ENCODE peak calls at places on chromosomes 16 and 17, in nine cellular contexts. One of them, this sample, is unnamed.
A peak's percentile ranks its signal among the peaks of the same experiment; 100 is the strongest.

GRCh38 chr17:80374732-80375118 is 40.2 kb upstream of the ENDOV start:
- DNase-seq in CD4-positive, CD25-positive, alpha-beta regulatory T cell: no peak
- DNase-seq in colonic mucosa: no peak
- DNase-seq in lung: no peak
- DNase-seq in heart left ventricle: no peak
- DNase-seq in body of pancreas: no peak
- DNase-seq in HCT116: no peak
- DNase-seq in pancreas: no peak
- DNase-seq in left ventricle myocardium inferior: no peak
- DNase-seq in this sample: no peak

GRCh38 chr17:80836971-80837481 is 154.6 kb upstream of the CHMP6 start:
- DNase-seq in colonic mucosa: no peak
- DNase-seq in lung: no peak
- DNase-seq in body of pancreas: no peak
- DNase-seq in CD4-positive, CD25-positive, alpha-beta regulatory T cell: no peak
- DNase-seq in HCT116: no peak
- DNase-seq in pancreas: no peak
- DNase-seq in heart left ventricle: no peak
- DNase-seq in left ventricle myocardium inferior: no peak
- DNase-seq in this sample: no peak

GRCh38 chr17:2571523-2572303 is 21.7 kb upstream of the PAFAH1B1 start:
- DNase-seq in pancreas: no peak
- DNase-seq in lung: no peak
- DNase-seq in heart left ventricle: no peak
- DNase-seq in CD4-positive, CD25-positive, alpha-beta regulatory T cell: no peak
- DNase-seq in colonic mucosa: no peak
- DNase-seq in HCT116: no peak
- DNase-seq in left ventricle myocardium inferior: no peak
- DNase-seq in body of pancreas: no peak
- DNase-seq in this sample: no peak

GRCh38 chr17:50045154-50045553 is 10.8 kb upstream of the ITGA3 start:
- DNase-seq in heart left ventricle: no peak
- DNase-seq in CD4-positive, CD25-positive, alpha-beta regulatory T cell: no peak
- DNase-seq in body of pancreas: peak; percentile 56
- DNase-seq in left ventricle myocardium inferior: no peak
- DNase-seq in lung: no peak
- DNase-seq in colonic mucosa: no peak
- DNase-seq in pancreas: no peak
- DNase-seq in HCT116: no peak
- DNase-seq in this sample: peak; percentile 65

GRCh38 chr17:2710075-2710803 is 1.3 kb downstream of the CLUH start:
- DNase-seq in lung: no peak
- DNase-seq in colonic mucosa: no peak
- DNase-seq in heart left ventricle: no peak
- DNase-seq in left ventricle myocardium inferior: no peak
- DNase-seq in HCT116: no peak
- DNase-seq in CD4-positive, CD25-positive, alpha-beta regulatory T cell: no peak
- DNase-seq in body of pancreas: peak; percentile 45
- DNase-seq in pancreas: peak; percentile 44
- DNase-seq in this sample: no peak

GRCh38 chr17:37570527-37571093 is 38.6 kb downstream of the SYNRG start:
- DNase-seq in pancreas: peak; percentile 47
- DNase-seq in HCT116: peak; percentile 34
- DNase-seq in body of pancreas: peak; percentile 52
- DNase-seq in colonic mucosa: peak; percentile 59
- DNase-seq in left ventricle myocardium inferior: peak; percentile 25
- DNase-seq in heart left ventricle: peak; percentile 25
- DNase-seq in lung: peak; percentile 39
- DNase-seq in CD4-positive, CD25-positive, alpha-beta regulatory T cell: no peak
- DNase-seq in this sample: peak; percentile 69

GRCh38 chr17:17171991-17172939 is 33.9 kb downstream of the PLD6 start:
- DNase-seq in heart left ventricle: peak; percentile 75
- DNase-seq in colonic mucosa: no peak
- DNase-seq in CD4-positive, CD25-positive, alpha-beta regulatory T cell: no peak
- DNase-seq in left ventricle myocardium inferior: peak; percentile 66
- DNase-seq in HCT116: no peak
- DNase-seq in lung: no peak
- DNase-seq in body of pancreas: no peak
- DNase-seq in pancreas: no peak
- DNase-seq in this sample: no peak

GRCh38 chr16:75922250-75922649 is 196.0 kb upstream of the CPHXL start:
- DNase-seq in CD4-positive, CD25-positive, alpha-beta regulatory T cell: no peak
- DNase-seq in body of pancreas: no peak
- DNase-seq in pancreas: no peak
- DNase-seq in colonic mucosa: no peak
- DNase-seq in HCT116: no peak
- DNase-seq in lung: no peak
- DNase-seq in heart left ventricle: no peak
- DNase-seq in left ventricle myocardium inferior: no peak
- DNase-seq in this sample: no peak

GRCh38 chr16:89971495-89972243 is 23.1 kb downstream of the DEF8 start:
- DNase-seq in pancreas: peak; percentile 49
- DNase-seq in HCT116: no peak
- DNase-seq in lung: no peak
- DNase-seq in left ventricle myocardium inferior: no peak
- DNase-seq in body of pancreas: no peak
- DNase-seq in heart left ventricle: no peak
- DNase-seq in colonic mucosa: no peak
- DNase-seq in CD4-positive, CD25-positive, alpha-beta regulatory T cell: no peak
- DNase-seq in this sample: peak; percentile 53

GRCh38 chr16:15033309-15033707 is 22.6 kb downstream of the NTAN1 start:
- DNase-seq in pancreas: no peak
- DNase-seq in body of pancreas: no peak
- DNase-seq in lung: no peak
- DNase-seq in HCT116: no peak
- DNase-seq in heart left ventricle: peak; percentile 82
- DNase-seq in colonic mucosa: no peak
- DNase-seq in left ventricle myocardium inferior: peak; percentile 77
- DNase-seq in CD4-positive, CD25-positive, alpha-beta regulatory T cell: no peak
- DNase-seq in this sample: no peak

GRCh38 chr16:52191533-52192134 is 355.3 kb downstream of the TOX3 start:
- DNase-seq in body of pancreas: peak; percentile 72
- DNase-seq in lung: peak; percentile 68
- DNase-seq in CD4-positive, CD25-positive, alpha-beta regulatory T cell: peak; percentile 30
- DNase-seq in left ventricle myocardium inferior: peak; percentile 23
- DNase-seq in pancreas: peak; percentile 61
- DNase-seq in colonic mucosa: peak; percentile 78
- DNase-seq in HCT116: peak; percentile 29
- DNase-seq in heart left ventricle: peak; percentile 23
- DNase-seq in this sample: peak; percentile 38

GRCh38 chr17:14389656-14390055 is 88.8 kb downstream of the HS3ST3B1 start:
- DNase-seq in HCT116: no peak
- DNase-seq in heart left ventricle: no peak
- DNase-seq in pancreas: no peak
- DNase-seq in CD4-positive, CD25-positive, alpha-beta regulatory T cell: no peak
- DNase-seq in colonic mucosa: no peak
- DNase-seq in left ventricle myocardium inferior: no peak
- DNase-seq in lung: no peak
- DNase-seq in body of pancreas: no peak
- DNase-seq in this sample: no peak

GRCh38 chr16:17316005-17316404 is 154.8 kb downstream of the XYLT1 start:
- DNase-seq in CD4-positive, CD25-positive, alpha-beta regulatory T cell: no peak
- DNase-seq in body of pancreas: no peak
- DNase-seq in left ventricle myocardium inferior: no peak
- DNase-seq in heart left ventricle: no peak
- DNase-seq in lung: no peak
- DNase-seq in colonic mucosa: no peak
- DNase-seq in pancreas: no peak
- DNase-seq in HCT116: no peak
- DNase-seq in this sample: no peak

GRCh38 chr16:77762260-77762659 is 26.1 kb upstream of the VAT1L start:
- DNase-seq in HCT116: no peak
- DNase-seq in left ventricle myocardium inferior: no peak
- DNase-seq in pancreas: no peak
- DNase-seq in body of pancreas: no peak
- DNase-seq in heart left ventricle: no peak
- DNase-seq in lung: no peak
- DNase-seq in colonic mucosa: no peak
- DNase-seq in CD4-positive, CD25-positive, alpha-beta regulatory T cell: no peak
- DNase-seq in this sample: no peak

GRCh38 chr17:35889818-35890773 is 9.9 kb upstream of the CCL5 start:
- DNase-seq in CD4-positive, CD25-positive, alpha-beta regulatory T cell: no peak
- DNase-seq in heart left ventricle: peak; percentile 12
- DNase-seq in left ventricle myocardium inferior: no peak
- DNase-seq in body of pancreas: peak; percentile 41
- DNase-seq in HCT116: no peak
- DNase-seq in lung: no peak
- DNase-seq in pancreas: peak; percentile 25
- DNase-seq in colonic mucosa: no peak
- DNase-seq in this sample: no peak

GRCh38 chr17:2435181-2435741 is 34.4 kb upstream of the MNT start:
- DNase-seq in CD4-positive, CD25-positive, alpha-beta regulatory T cell: no peak
- DNase-seq in body of pancreas: no peak
- DNase-seq in colonic mucosa: no peak
- DNase-seq in left ventricle myocardium inferior: no peak
- DNase-seq in lung: no peak
- DNase-seq in heart left ventricle: no peak
- DNase-seq in HCT116: no peak
- DNase-seq in pancreas: no peak
- DNase-seq in this sample: no peak

GRCh38 chr17:42112552-42113176 is at the start of gene DHX58:
- DNase-seq in heart left ventricle: peak; percentile 82
- DNase-seq in pancreas: peak; percentile 76
- DNase-seq in body of pancreas: peak; percentile 90
- DNase-seq in HCT116: no peak
- DNase-seq in left ventricle myocardium inferior: peak; percentile 63
- DNase-seq in CD4-positive, CD25-positive, alpha-beta regulatory T cell: peak; percentile 84
- DNase-seq in colonic mucosa: peak; percentile 85
- DNase-seq in lung: peak; percentile 78
- DNase-seq in this sample: peak; percentile 78
- H3K4me3 ChIP-seq in heart left ventricle: peak within 1 kb of the TSS; percentile 63
- H3K4me3 ChIP-seq in pancreas: peak within 1 kb of the TSS; percentile 56
- H3K4me3 ChIP-seq in body of pancreas: peak within 1 kb of the TSS; percentile 17
- H3K4me3 ChIP-seq in HCT116: no peak within 1 kb of the TSS
- H3K4me3 ChIP-seq in left ventricle myocardium inferior: peak within 1 kb of the TSS; percentile 69
- H3K4me3 ChIP-seq in CD4-positive, CD25-positive, alpha-beta regulatory T cell: peak within 1 kb of the TSS; percentile 79
- H3K4me3 ChIP-seq in colonic mucosa: peak within 1 kb of the TSS; percentile 42
- H3K4me3 ChIP-seq in lung: peak within 1 kb of the TSS; percentile 53
- H3K4me3 ChIP-seq in this sample: peak within 1 kb of the TSS; percentile 52

GRCh38 chr17:11244781-11245180 is 3.8 kb downstream of the SHISA6 start:
- DNase-seq in colonic mucosa: no peak
- DNase-seq in lung: no peak
- DNase-seq in pancreas: no peak
- DNase-seq in HCT116: no peak
- DNase-seq in left ventricle myocardium inferior: no peak
- DNase-seq in body of pancreas: no peak
- DNase-seq in CD4-positive, CD25-positive, alpha-beta regulatory T cell: no peak
- DNase-seq in heart left ventricle: no peak
- DNase-seq in this sample: no peak

GRCh38 chr17:11245792-11246191 is 4.8 kb downstream of the SHISA6 start:
- DNase-seq in body of pancreas: no peak
- DNase-seq in left ventricle myocardium inferior: no peak
- DNase-seq in heart left ventricle: no peak
- DNase-seq in HCT116: no peak
- DNase-seq in CD4-positive, CD25-positive, alpha-beta regulatory T cell: no peak
- DNase-seq in colonic mucosa: no peak
- DNase-seq in lung: no peak
- DNase-seq in pancreas: no peak
- DNase-seq in this sample: no peak

GRCh38 chr17:11241611-11242226 is 706 bp downstream of the SHISA6 start:
- DNase-seq in heart left ventricle: no peak
- DNase-seq in colonic mucosa: peak; percentile 21
- DNase-seq in HCT116: no peak
- DNase-seq in lung: no peak
- DNase-seq in CD4-positive, CD25-positive, alpha-beta regulatory T cell: no peak
- DNase-seq in left ventricle myocardium inferior: no peak
- DNase-seq in body of pancreas: peak; percentile 33
- DNase-seq in pancreas: peak; percentile 47
- DNase-seq in this sample: no peak

GRCh38 chr17:11240841-11241610 is at the start of gene SHISA6:
- DNase-seq in CD4-positive, CD25-positive, alpha-beta regulatory T cell: no peak
- DNase-seq in heart left ventricle: no peak
- DNase-seq in HCT116: no peak
- DNase-seq in body of pancreas: no peak
- DNase-seq in colonic mucosa: no peak
- DNase-seq in pancreas: no peak
- DNase-seq in left ventricle myocardium inferior: no peak
- DNase-seq in lung: no peak
- DNase-seq in this sample: no peak

GRCh38 chr17:11245187-11245586 is 4.2 kb downstream of the SHISA6 start:
- DNase-seq in left ventricle myocardium inferior: no peak
- DNase-seq in pancreas: no peak
- DNase-seq in heart left ventricle: no peak
- DNase-seq in lung: no peak
- DNase-seq in colonic mucosa: no peak
- DNase-seq in HCT116: no peak
- DNase-seq in CD4-positive, CD25-positive, alpha-beta regulatory T cell: no peak
- DNase-seq in body of pancreas: no peak
- DNase-seq in this sample: no peak
- H3K9me3 ChIP-seq in left ventricle myocardium inferior: no peaks in the 10 kb centered on the region
- H3K9me3 ChIP-seq in pancreas: no peaks in the 10 kb centered on the region
- H3K9me3 ChIP-seq in heart left ventricle: no peaks in the 10 kb centered on the region
- H3K9me3 ChIP-seq in lung: no peaks in the 10 kb centered on the region
- H3K9me3 ChIP-seq in colonic mucosa: no peaks in the 10 kb centered on the region
- H3K9me3 ChIP-seq in HCT116: no peaks in the 10 kb centered on the region
- H3K9me3 ChIP-seq in CD4-positive, CD25-positive, alpha-beta regulatory T cell: no peaks in the 10 kb centered on the region
- H3K9me3 ChIP-seq in body of pancreas: no peaks in the 10 kb centered on the region
- H3K9me3 ChIP-seq in this sample: no peaks in the 10 kb centered on the region

DNA sequence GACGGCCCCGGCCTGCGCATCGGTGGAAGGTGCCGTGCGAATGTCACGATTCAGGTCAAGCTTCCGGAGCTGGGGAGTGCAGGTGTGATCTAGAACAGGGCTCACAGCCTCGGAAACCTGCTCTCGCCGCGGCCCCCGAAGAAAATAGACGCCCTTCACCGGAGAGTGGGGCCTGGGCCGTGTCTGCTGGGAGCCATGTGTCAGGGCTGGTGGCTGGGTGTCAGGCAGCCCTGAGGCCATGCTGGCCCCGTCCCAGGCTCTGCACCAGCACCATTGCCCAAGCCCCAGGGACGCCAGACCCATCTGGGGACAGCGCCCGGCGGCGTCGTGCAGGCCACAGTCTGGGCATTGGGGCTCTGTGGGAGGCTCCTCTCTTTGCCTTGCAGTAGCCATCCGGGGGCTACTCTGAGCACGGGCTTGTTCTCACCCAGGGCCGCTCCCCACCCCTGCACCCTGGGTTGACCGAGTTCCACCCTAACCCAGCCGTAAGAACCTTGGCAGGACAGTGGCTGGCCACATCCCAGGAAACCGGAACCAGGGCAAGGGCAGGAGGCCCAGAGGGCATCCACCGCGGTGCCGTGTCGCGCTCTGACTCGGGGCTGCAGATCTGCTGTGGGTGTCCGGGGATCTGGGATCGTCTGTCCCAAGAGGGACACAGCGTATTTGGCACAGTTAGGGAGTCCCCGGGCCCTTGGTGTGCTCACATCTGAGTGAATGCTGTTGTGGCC is 5.3 kb upstream of the NUDT16L1 start:
- DNase-seq in pancreas: peak; percentile 33
- DNase-seq in left ventricle myocardium inferior: no peak
- DNase-seq in lung: no peak
- DNase-seq in heart left ventricle: no peak
- DNase-seq in CD4-positive, CD25-positive, alpha-beta regulatory T cell: no peak
- DNase-seq in colonic mucosa: no peak
- DNase-seq in body of pancreas: no peak
- DNase-seq in HCT116: no peak
- DNase-seq in this sample: no peak
- H3K27me3 ChIP-seq in pancreas: no peaks in the 10 kb centered on the region
- H3K27me3 ChIP-seq in left ventricle myocardium inferior: no peaks in the 10 kb centered on the region
- H3K27me3 ChIP-seq in lung: no peaks in the 10 kb centered on the region
- H3K27me3 ChIP-seq in heart left ventricle: no peaks in the 10 kb centered on the region
- H3K27me3 ChIP-seq in CD4-positive, CD25-positive, alpha-beta regulatory T cell: no peaks in the 10 kb centered on the region
- H3K27me3 ChIP-seq in colonic mucosa: no peaks in the 10 kb centered on the region
- H3K27me3 ChIP-seq in body of pancreas: no peaks in the 10 kb centered on the region
- H3K27me3 ChIP-seq in HCT116: no peaks in the 10 kb centered on the region
- H3K27me3 ChIP-seq in this sample: no peaks in the 10 kb centered on the region

GRCh38 chr17:76560877-76561221 is 21.0 kb downstream of the PRCD start:
- DNase-seq in lung: no peak
- DNase-seq in heart left ventricle: no peak
- DNase-seq in pancreas: no peak
- DNase-seq in colonic mucosa: no peak
- DNase-seq in left ventricle myocardium inferior: no peak
- DNase-seq in CD4-positive, CD25-positive, alpha-beta regulatory T cell: no peak
- DNase-seq in HCT116: no peak
- DNase-seq in body of pancreas: no peak
- DNase-seq in this sample: no peak
- H3K4me3 ChIP-seq in lung: no peak overlapping the region
- H3K4me3 ChIP-seq in heart left ventricle: no peak overlapping the region
- H3K4me3 ChIP-seq in pancreas: no peak overlapping the region
- H3K4me3 ChIP-seq in colonic mucosa: no peak overlapping the region
- H3K4me3 ChIP-seq in left ventricle myocardium inferior: peak overlapping the region; percentile 7
- H3K4me3 ChIP-seq in CD4-positive, CD25-positive, alpha-beta regulatory T cell: peak overlapping the region; percentile 42
- H3K4me3 ChIP-seq in HCT116: no peak overlapping the region
- H3K4me3 ChIP-seq in body of pancreas: no peak overlapping the region
- H3K4me3 ChIP-seq in this sample: peak overlapping the region; percentile 90

This sample was measured in MG63.